ENCODE peak calls at places on chromosomes 16 and 17, in nine cellular contexts. D is neural progenitor cell; L is activated effector memory CD4-positive, alpha-beta T cell treated with Interleukin-2 at 50 U/mL for 16 hours; H is nephron progenitor cell; W is stimulated activated CD4-positive, alpha-beta T cell treated with anti-CD3 and anti-CD28 coated beads, TNF-alpha, amount 100 ng/mL, for 48 hours; T is IMR-90; A is naive thymus-derived CD8-positive, alpha-beta T cell; X is activated T-helper 1 cell treated with anti-CD3 and anti-CD28 coated beads, Interleukin-12 subunit alpha, Interleukin-12 subunit beta, Interleukin-2, Interleukin-4 antibody, amounts not matched to agents 30 ng/mL and 10 ng/mL and 1 ng/mL, durations not matched to agents 14 hours and 24 hours and 36 hours; Z is A172. K is an unnamed sample.

GRCh38 chr17:977163-977562 is 2.4 kb downstream of the NXN start:
- DNase-seq in D (peak), X (no peak), A (no peak), W (no peak), H (no peak), L (no peak), T (peak), Z (no peak), K (peak)

GRCh38 chr16:9594961-9595360 is 503.5 kb downstream of the HAPSTR1 start:
- DNase-seq in X (no peak), D (no peak), Z (no peak), W (no peak), H (no peak), T (no peak), A (no peak), L (no peak), K (no peak)

GRCh38 chr17:68591583-68591982 is 9.6 kb downstream of the FAM20A start:
- DNase-seq in D (peak), H (peak), L (no peak), T (no peak), A (no peak), Z (no peak), X (no peak), W (no peak), K (no peak)

GRCh38 chr16:47778106-47778803 is 317.1 kb downstream of the PHKB start:
- DNase-seq in X (no peak), W (no peak), T (no peak), H (no peak), Z (no peak), L (no peak), D (no peak), A (no peak), K (peak)

GRCh38 chr17:46020023-46020735 is 21.1 kb downstream of the STH start:
- DNase-seq in Z (no peak), X (peak), W (no peak), A (peak), L (peak), D (no peak), T (no peak), H (no peak), K (no peak)

GRCh38 chr16:66851166-66851964 is 7.2 kb downstream of the CA7 start:
- DNase-seq in A (no peak), L (no peak), H (no peak), D (no peak), T (no peak), W (no peak), Z (no peak), X (no peak), K (no peak)

GRCh38 chr16:83771306-83771942 is 36.4 kb upstream of the HSBP1 start:
- DNase-seq in T (no peak), D (no peak), W (no peak), L (no peak), H (no peak), A (no peak), X (no peak), Z (no peak), K (no peak)

GRCh38 chr16:49189286-49189685 is 92.4 kb downstream of the CBLN1 start:
- DNase-seq in T (no peak), D (no peak), X (no peak), L (no peak), H (no peak), W (no peak), Z (peak), A (no peak), K (no peak)

GRCh38 chr16:68993421-68993820 is 112.0 kb upstream of the HAS3 start:
- DNase-seq in D (no peak), Z (no peak), W (no peak), H (no peak), T (no peak), A (no peak), L (no peak), X (no peak), K (no peak)

GRCh38 chr17:80476877-80477646 is 655 bp upstream of the NPTX1 start:
- DNase-seq in L (no peak), H (peak), X (no peak), D (peak), W (no peak), Z (no peak), T (no peak), A (no peak), K (no peak)

GRCh38 chr17:48011405-48012150 is 26.0 kb downstream of the COPZ2 start:
- DNase-seq in A (peak), Z (no peak), H (peak), X (peak), T (peak), L (peak), D (peak), W (peak), K (peak)

GRCh38 chr17:16135461-16135860 is 79.9 kb downstream of the NCOR1 start:
- DNase-seq in X (no peak), T (peak), W (no peak), A (no peak), H (no peak), Z (no peak), L (no peak), D (no peak), K (no peak)

GRCh38 chr17:38911081-38911730 is 14.2 kb upstream of the LASP1NB start:
- DNase-seq in D (no peak), X (no peak), H (no peak), T (no peak), W (no peak), A (no peak), L (no peak), Z (no peak), K (no peak)

GRCh38 chr16:86307518-86307903 is 202.8 kb upstream of the FOXF1 start:
- DNase-seq in X (no peak), T (peak), L (no peak), Z (peak), D (no peak), H (no peak), W (no peak), A (no peak), K (peak)

GRCh38 chr16:87635541-87636049 is 33.3 kb downstream of the JPH3 start:
- DNase-seq in Z (peak), H (peak), L (peak), X (peak), D (peak), W (peak), T (peak), A (peak), K (peak)

GRCh38 chr17:28720247-28720996 is 637 bp downstream of the RPL23A start:
- DNase-seq in T (no peak), H (no peak), A (no peak), X (peak), W (no peak), D (no peak), L (no peak), Z (peak), K (no peak)

GRCh38 chr17:50362661-50363060 is 10.3 kb downstream of the MRPL27 start:
- DNase-seq in A (no peak), Z (no peak), L (no peak), H (no peak), T (no peak), W (no peak), D (no peak), X (no peak), K (no peak)

GRCh38 chr17:74245818-74246204 is 28.2 kb upstream of the DNAI2 start:
- DNase-seq in T (no peak), W (no peak), L (no peak), D (no peak), X (no peak), Z (no peak), H (no peak), A (no peak), K (no peak)

GRCh38 chr17:17757391-17757791 is 76.1 kb downstream of the RAI1 start:
- DNase-seq in T (no peak), D (no peak), A (peak), W (no peak), Z (no peak), L (no peak), X (no peak), H (no peak), K (no peak)

GRCh38 chr17:44222112-44222869 is 2.8 kb upstream of the UBTF start:
- DNase-seq in T (peak), X (peak), D (peak), L (no peak), W (peak), Z (peak), H (peak), A (peak), K (peak)

GRCh38 chr17:48992433-48992832 is 4.8 kb upstream of the IGF2BP1 start:
- DNase-seq in Z (no peak), D (no peak), T (no peak), L (no peak), X (no peak), H (no peak), W (no peak), A (no peak), K (no peak)

GRCh38 chr17:2468270-2468669 is 43.4 kb downstream of the METTL16 start:
- DNase-seq in D (no peak), X (no peak), A (no peak), Z (no peak), W (no peak), T (peak), H (no peak), L (no peak), K (peak)

GRCh38 chr16:4380131-4381063 is 8.7 kb downstream of the VASN start:
- DNase-seq in Z (no peak), H (peak), D (no peak), X (no peak), W (no peak), A (no peak), T (no peak), L (no peak), K (no peak)

GRCh38 chr16:23452221-23452571 is 793 bp downstream of the COG7 start:
- DNase-seq in Z (no peak), D (peak), H (no peak), A (no peak), X (no peak), L (no peak), W (no peak), T (no peak), K (no peak)

GRCh38 chr17:45784583-45785372 is 658 bp downstream of the CRHR1 start:
- DNase-seq in T (no peak), A (peak), Z (no peak), W (peak), L (peak), X (peak), H (peak), D (peak), K (no peak)

GRCh38 chr17:75832652-75833400 is 11.4 kb downstream of the UNC13D start:
- DNase-seq in H (no peak), D (no peak), L (peak), A (peak), X (no peak), T (no peak), Z (peak), W (no peak), K (no peak)

GRCh38 chr17:38442548-38442947 is 14.3 kb downstream of the ARHGAP23 start:
- DNase-seq in D (no peak), T (no peak), A (no peak), L (no peak), Z (peak), H (no peak), X (no peak), W (no peak), K (peak)